ENCODE peak calls at places on chromosomes 4 and X, in seven cellular contexts. S is fibroblast of lung, P is GM23248, Z is A549, W is IMR-90, O is HepG2, X is mammary epithelial cell. V is an unnamed sample.

GRCh38 chrX:139882299-139882698 is 50.6 kb downstream of the ATP11C start:
- DNase-seq in S (peak; percentile 6), P (peak; percentile 7), Z (no peak), W (no peak), O (no peak), X (no peak), V (no peak)

GRCh38 chr4:138627096-138627495 is 384.9 kb upstream of the SLC7A11 start:
- DNase-seq in S (peak; percentile 15), P (peak; percentile 49), Z (no peak), W (peak; percentile 20), O (no peak), X (peak; percentile 16), V (no peak)

GRCh38 chrX:47218920-47219815 is 687 bp downstream of the CDK16 start:
- DNase-seq in S (peak; percentile 12), P (peak; percentile 47), Z (peak; percentile 29), W (no peak), O (no peak), X (no peak), V (peak; percentile 83)

GRCh38 chr4:74190919-74191397 is 33.0 kb downstream of the MTHFD2L start:
- DNase-seq in S (no peak), P (no peak), Z (peak; percentile 17), W (no peak), O (peak; percentile 82), X (no peak), V (no peak)

GRCh38 chr4:132587626-132588025 is 561.5 kb upstream of the PCDH10 start:
- DNase-seq in S (no peak), P (no peak), Z (no peak), W (no peak), O (no peak), X (no peak), V (no peak)

GRCh38 chr4:108301583-108302256 is 133.0 kb upstream of the LEF1 start:
- DNase-seq in S (no peak), P (no peak), Z (no peak), W (no peak), O (no peak), X (no peak), V (peak; percentile 5)

GRCh38 chrX:4708970-4709760 is 995.7 kb upstream of the PRKX start:
- DNase-seq in S (no peak), P (no peak), Z (no peak), W (no peak), O (no peak), X (no peak), V (peak; percentile 18)

GRCh38 chr4:159899596-159899995 is 796.7 kb downstream of the RAPGEF2 start:
- DNase-seq in S (no peak), P (no peak), Z (peak; percentile 0), W (no peak), O (no peak), X (no peak), V (no peak)

GRCh38 chrX:82658492-82658891 is 849.6 kb upstream of the POU3F4 start:
- DNase-seq in S (no peak), P (no peak), Z (no peak), W (no peak), O (no peak), X (no peak), V (no peak)

GRCh38 chr4:24802648-24803047 is 7.3 kb downstream of the SOD3 start:
- DNase-seq in S (no peak), P (no peak), Z (no peak), W (no peak), O (no peak), X (no peak), V (no peak)

GRCh38 chrX:50648151-50648550 is 165.8 kb downstream of the SHROOM4 start:
- DNase-seq in S (no peak), P (peak; percentile 41), Z (no peak), W (peak; percentile 3), O (no peak), X (peak; percentile 69), V (no peak)

GRCh38 chr4:144336633-144337032 is 196.1 kb upstream of the GYPA start:
- DNase-seq in S (no peak), P (no peak), Z (no peak), W (no peak), O (no peak), X (no peak), V (no peak)

GRCh38 chrX:20974326-20974725 is 399.9 kb upstream of the CNKSR2 start:
- DNase-seq in S (peak; percentile 12), P (peak; percentile 54), Z (no peak), W (no peak), O (no peak), X (peak; percentile 38), V (no peak)

GRCh38 chr4:137124278-137124932 is 407.9 kb downstream of the PCDH18 start:
- DNase-seq in S (peak; percentile 85), P (peak; percentile 87), Z (peak; percentile 57), W (peak; percentile 79), O (peak; percentile 17), X (peak; percentile 53), V (peak; percentile 61)

GRCh38 chr4:108029731-108030130 is 40.0 kb downstream of the HADH start:
- DNase-seq in S (no peak), P (peak; percentile 80), Z (no peak), W (peak; percentile 59), O (no peak), X (peak; percentile 19), V (no peak)

GRCh38 chrX:55169782-55170181 is 50.4 kb upstream of the PAGE5 start:
- DNase-seq in S (no peak), P (no peak), Z (no peak), W (no peak), O (no peak), X (no peak), V (no peak)

GRCh38 chr4:3251691-3252479 is 2.9 kb downstream of the MSANTD1 start:
- DNase-seq in S (no peak), P (no peak), Z (no peak), W (no peak), O (no peak), X (no peak), V (no peak)

GRCh38 chrX:22527302-22527701 is 254.6 kb downstream of the CBLL2 start:
- DNase-seq in S (no peak), P (no peak), Z (no peak), W (no peak), O (no peak), X (no peak), V (no peak)

GRCh38 chr4:138609943-138610350 is 367.8 kb upstream of the SLC7A11 start:
- DNase-seq in S (peak; percentile 62), P (peak; percentile 87), Z (no peak), W (peak; percentile 81), O (no peak), X (peak; percentile 51), V (no peak)

DNA sequence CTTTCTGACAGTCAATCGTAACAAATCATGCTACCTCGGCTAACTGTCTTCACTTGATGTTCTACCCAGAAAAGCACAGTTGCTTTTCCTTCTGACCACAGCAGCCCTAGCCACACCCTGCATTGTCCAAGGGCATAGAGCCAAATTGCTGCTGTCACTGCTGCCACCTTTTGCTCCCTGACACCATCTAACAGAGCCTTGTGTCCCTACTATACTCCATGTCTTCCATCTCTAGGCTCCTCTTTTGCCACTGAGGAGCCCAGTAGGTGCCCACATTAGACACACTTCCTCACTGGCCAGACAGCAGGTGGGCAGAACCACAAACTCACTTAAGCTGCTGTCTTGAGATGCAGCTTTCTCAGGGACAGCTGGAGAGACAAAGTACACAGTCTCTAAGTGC is 91.4 kb downstream of the ANXA3 start:
- DNase-seq in S (no peak), P (no peak), Z (no peak), W (no peak), O (no peak), X (no peak), V (no peak)
- H3K4me2 ChIP-seq in S (no peak overlapping the region), P (no peak overlapping the region), Z (peak overlapping the region; percentile 8), W (no peak overlapping the region), O (no peak overlapping the region), X (no peak overlapping the region), V (no peak overlapping the region)

DNA sequence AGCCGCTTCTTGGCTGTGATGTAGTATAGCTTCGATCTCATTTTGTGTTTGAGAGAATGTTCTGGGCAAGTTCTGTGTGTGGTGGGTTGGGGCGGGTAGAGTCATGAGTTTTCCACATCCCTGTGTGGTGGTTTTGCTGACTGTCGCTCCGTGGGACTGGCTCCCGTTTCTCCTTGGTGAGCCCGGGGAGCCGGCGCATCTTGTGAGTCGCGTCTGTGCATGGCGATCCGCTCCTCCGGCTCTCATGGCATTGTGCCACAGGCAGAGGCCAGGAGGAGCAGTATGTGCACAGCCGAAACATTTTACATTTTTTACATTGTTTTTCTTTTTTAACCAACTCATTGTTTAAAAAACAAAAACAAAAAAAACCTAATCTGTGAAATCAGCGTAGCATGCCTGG is 27.7 kb upstream of the TBC1D14 start:
- DNase-seq in S (no peak), P (no peak), Z (no peak), W (no peak), O (no peak), X (no peak), V (no peak)
- H3K4me2 ChIP-seq in S (no peak overlapping the region), P (no peak overlapping the region), Z (no peak overlapping the region), W (no peak overlapping the region), O (no peak overlapping the region), X (no peak overlapping the region), V (no peak overlapping the region)

GRCh38 chrX:97168646-97169045 is 284.9 kb downstream of the RPA4 start:
- DNase-seq in S (no peak), P (no peak), Z (no peak), W (no peak), O (no peak), X (no peak), V (no peak)
- H3K4me2 ChIP-seq in S (no peak overlapping the region), P (no peak overlapping the region), Z (no peak overlapping the region), W (no peak overlapping the region), O (no peak overlapping the region), X (no peak overlapping the region), V (no peak overlapping the region)

DNA sequence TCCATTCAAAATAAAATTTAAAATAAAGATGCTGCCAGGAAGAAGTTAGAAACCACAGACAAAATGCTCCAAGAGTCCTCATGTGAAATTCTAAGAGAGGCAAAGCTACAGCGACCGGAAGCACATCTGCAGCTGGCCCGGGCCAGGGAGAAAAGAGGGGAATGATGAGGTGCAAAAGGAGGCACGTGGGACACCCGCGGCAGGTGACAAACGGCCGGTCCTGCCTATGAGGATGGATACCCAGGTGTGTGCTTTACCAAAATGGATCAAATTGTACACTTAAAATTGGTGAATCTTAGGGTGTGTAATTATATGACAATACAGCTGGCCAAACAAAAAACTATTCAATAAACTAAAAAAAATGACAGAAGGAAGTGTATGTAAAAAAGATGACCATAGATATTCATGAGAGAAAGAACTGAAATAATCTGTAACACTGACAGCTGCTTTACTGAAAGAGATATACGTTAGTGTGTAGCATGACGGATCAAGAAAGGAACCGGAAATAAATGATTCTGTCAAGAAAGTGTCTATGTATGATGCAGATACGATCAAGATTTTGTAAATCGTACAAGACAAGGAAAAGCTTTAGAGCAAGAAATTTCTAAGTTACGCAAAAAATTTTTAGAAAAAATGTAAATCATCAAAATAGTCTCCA is 29.5 kb downstream of the PPP2R3B start:
- DNase-seq in S (no peak), P (no peak), Z (no peak), W (no peak), O (no peak), X (no peak), V (no peak)
- H3K4me2 ChIP-seq in S (no peak overlapping the region), P (no peak overlapping the region), Z (no peak overlapping the region), W (no peak overlapping the region), O (no peak overlapping the region), X (no peak overlapping the region), V (no peak overlapping the region)

DNA sequence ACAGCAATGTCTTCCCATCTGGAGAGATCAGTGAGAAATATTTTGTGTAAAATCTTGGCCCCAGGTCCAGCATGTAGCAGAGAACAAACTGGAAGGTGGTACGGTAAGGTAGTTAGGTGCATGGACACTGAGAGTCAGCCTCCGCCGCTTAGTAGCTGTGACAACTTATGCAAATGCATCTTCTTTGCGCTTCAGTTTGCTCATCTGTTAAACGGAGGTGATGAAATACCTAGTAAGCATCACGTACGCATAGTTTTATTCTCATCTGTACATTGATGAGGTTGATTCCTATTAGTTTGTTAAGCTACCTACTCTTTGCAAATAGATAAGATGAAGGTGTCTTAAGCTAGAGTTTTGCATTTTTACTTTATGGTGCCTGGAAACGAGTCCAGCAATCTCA is 80.0 kb upstream of the MSX1 start:
- DNase-seq in S (no peak), P (no peak), Z (no peak), W (no peak), O (no peak), X (no peak), V (no peak)
- H3K4me2 ChIP-seq in S (no peak overlapping the region), P (no peak overlapping the region), Z (no peak overlapping the region), W (no peak overlapping the region), O (no peak overlapping the region), X (no peak overlapping the region), V (no peak overlapping the region)

V was measured in hepatocyte.